ENCODE peak calls at places on chromosomes 5 and 9, in eight cellular contexts. One of them, this sample, is unnamed.

GRCh38 chr9:93024986-93025630 is 33.4 kb upstream of the SUSD3 start:
- DNase-seq in tibial artery: no peak
- DNase-seq in stimulated activated naive CD8-positive, alpha-beta T cell treated with anti-CD3 and anti-CD28 coated beads, Interleukin-15, amount 100 ng/mL, for 72 hours: no peak
- DNase-seq in HCT116: no peak
- DNase-seq in NCI-H446 treated with DMSO at 0.1 percent for 48 hours: no peak
- DNase-seq in amniotic epithelial cell: no peak
- DNase-seq in skeletal muscle cell: no peak
- DNase-seq in GM04504: no peak
- DNase-seq in this sample: no peak

GRCh38 chr9:13721481-13722235 is 442.2 kb upstream of the MPDZ start:
- DNase-seq in GM04504: no peak
- DNase-seq in tibial artery: no peak
- DNase-seq in amniotic epithelial cell: peak; percentile 61
- DNase-seq in HCT116: no peak
- DNase-seq in NCI-H446 treated with DMSO at 0.1 percent for 48 hours: no peak
- DNase-seq in skeletal muscle cell: no peak
- DNase-seq in stimulated activated naive CD8-positive, alpha-beta T cell treated with anti-CD3 and anti-CD28 coated beads, Interleukin-15, amount 100 ng/mL, for 72 hours: no peak
- DNase-seq in this sample: no peak

GRCh38 chr9:706606-707451 is 134.7 kb upstream of the DMRT1 start:
- DNase-seq in amniotic epithelial cell: peak; percentile 73
- DNase-seq in HCT116: no peak
- DNase-seq in tibial artery: peak; percentile 91
- DNase-seq in skeletal muscle cell: peak; percentile 34
- DNase-seq in NCI-H446 treated with DMSO at 0.1 percent for 48 hours: no peak
- DNase-seq in stimulated activated naive CD8-positive, alpha-beta T cell treated with anti-CD3 and anti-CD28 coated beads, Interleukin-15, amount 100 ng/mL, for 72 hours: peak; percentile 34
- DNase-seq in GM04504: peak; percentile 40
- DNase-seq in this sample: peak; percentile 25

GRCh38 chr9:122087406-122088200 is 5.5 kb downstream of the TTLL11 start:
- DNase-seq in tibial artery: peak; percentile 85
- DNase-seq in stimulated activated naive CD8-positive, alpha-beta T cell treated with anti-CD3 and anti-CD28 coated beads, Interleukin-15, amount 100 ng/mL, for 72 hours: no peak
- DNase-seq in amniotic epithelial cell: no peak
- DNase-seq in GM04504: peak; percentile 61
- DNase-seq in HCT116: no peak
- DNase-seq in skeletal muscle cell: no peak
- DNase-seq in NCI-H446 treated with DMSO at 0.1 percent for 48 hours: peak; percentile 43
- DNase-seq in this sample: no peak

GRCh38 chr9:18437315-18438200 is 36.4 kb upstream of the ADAMTSL1 start:
- DNase-seq in amniotic epithelial cell: peak; percentile 76
- DNase-seq in NCI-H446 treated with DMSO at 0.1 percent for 48 hours: no peak
- DNase-seq in HCT116: no peak
- DNase-seq in stimulated activated naive CD8-positive, alpha-beta T cell treated with anti-CD3 and anti-CD28 coated beads, Interleukin-15, amount 100 ng/mL, for 72 hours: no peak
- DNase-seq in tibial artery: no peak
- DNase-seq in GM04504: no peak
- DNase-seq in skeletal muscle cell: no peak
- DNase-seq in this sample: no peak

GRCh38 chr9:70043285-70043684 is 363 bp upstream of the MAMDC2 start:
- DNase-seq in NCI-H446 treated with DMSO at 0.1 percent for 48 hours: no peak
- DNase-seq in amniotic epithelial cell: no peak
- DNase-seq in HCT116: no peak
- DNase-seq in GM04504: no peak
- DNase-seq in stimulated activated naive CD8-positive, alpha-beta T cell treated with anti-CD3 and anti-CD28 coated beads, Interleukin-15, amount 100 ng/mL, for 72 hours: no peak
- DNase-seq in skeletal muscle cell: no peak
- DNase-seq in tibial artery: no peak
- DNase-seq in this sample: no peak

GRCh38 chr9:134344068-134344820 is 18.0 kb downstream of the RXRA start:
- DNase-seq in NCI-H446 treated with DMSO at 0.1 percent for 48 hours: no peak
- DNase-seq in tibial artery: peak; percentile 80
- DNase-seq in amniotic epithelial cell: no peak
- DNase-seq in stimulated activated naive CD8-positive, alpha-beta T cell treated with anti-CD3 and anti-CD28 coated beads, Interleukin-15, amount 100 ng/mL, for 72 hours: peak; percentile 39
- DNase-seq in GM04504: no peak
- DNase-seq in HCT116: no peak
- DNase-seq in skeletal muscle cell: no peak
- DNase-seq in this sample: no peak

GRCh38 chr5:141822134-141822533 is 56.1 kb downstream of the PCDH1 start:
- DNase-seq in NCI-H446 treated with DMSO at 0.1 percent for 48 hours: peak; percentile 81
- DNase-seq in stimulated activated naive CD8-positive, alpha-beta T cell treated with anti-CD3 and anti-CD28 coated beads, Interleukin-15, amount 100 ng/mL, for 72 hours: no peak
- DNase-seq in amniotic epithelial cell: no peak
- DNase-seq in HCT116: no peak
- DNase-seq in skeletal muscle cell: peak; percentile 44
- DNase-seq in GM04504: no peak
- DNase-seq in tibial artery: peak; percentile 78
- DNase-seq in this sample: no peak

GRCh38 chr9:18980124-18980660 is 52.8 kb downstream of the SAXO1 start:
- DNase-seq in HCT116: no peak
- DNase-seq in tibial artery: no peak
- DNase-seq in NCI-H446 treated with DMSO at 0.1 percent for 48 hours: no peak
- DNase-seq in skeletal muscle cell: no peak
- DNase-seq in GM04504: no peak
- DNase-seq in amniotic epithelial cell: no peak
- DNase-seq in stimulated activated naive CD8-positive, alpha-beta T cell treated with anti-CD3 and anti-CD28 coated beads, Interleukin-15, amount 100 ng/mL, for 72 hours: no peak
- DNase-seq in this sample: peak; percentile 8

GRCh38 chr5:123186762-123187161 is 97.7 kb downstream of the PRDM6 start:
- DNase-seq in skeletal muscle cell: no peak
- DNase-seq in amniotic epithelial cell: no peak
- DNase-seq in tibial artery: no peak
- DNase-seq in GM04504: no peak
- DNase-seq in HCT116: no peak
- DNase-seq in NCI-H446 treated with DMSO at 0.1 percent for 48 hours: no peak
- DNase-seq in stimulated activated naive CD8-positive, alpha-beta T cell treated with anti-CD3 and anti-CD28 coated beads, Interleukin-15, amount 100 ng/mL, for 72 hours: no peak
- DNase-seq in this sample: no peak

GRCh38 chr5:59800375-59800893 is 93.1 kb downstream of the PDE4D start:
- DNase-seq in HCT116: no peak
- DNase-seq in GM04504: no peak
- DNase-seq in NCI-H446 treated with DMSO at 0.1 percent for 48 hours: no peak
- DNase-seq in tibial artery: no peak
- DNase-seq in skeletal muscle cell: no peak
- DNase-seq in amniotic epithelial cell: no peak
- DNase-seq in stimulated activated naive CD8-positive, alpha-beta T cell treated with anti-CD3 and anti-CD28 coated beads, Interleukin-15, amount 100 ng/mL, for 72 hours: no peak
- DNase-seq in this sample: no peak

GRCh38 chr5:2205185-2205585 is 322.5 kb upstream of the IRX4 start:
- DNase-seq in stimulated activated naive CD8-positive, alpha-beta T cell treated with anti-CD3 and anti-CD28 coated beads, Interleukin-15, amount 100 ng/mL, for 72 hours: no peak
- DNase-seq in skeletal muscle cell: no peak
- DNase-seq in HCT116: no peak
- DNase-seq in amniotic epithelial cell: no peak
- DNase-seq in GM04504: no peak
- DNase-seq in NCI-H446 treated with DMSO at 0.1 percent for 48 hours: no peak
- DNase-seq in tibial artery: no peak
- DNase-seq in this sample: no peak

GRCh38 chr9:29750062-29750461 is 2176.8 kb upstream of the C9orf72 start:
- DNase-seq in GM04504: no peak
- DNase-seq in NCI-H446 treated with DMSO at 0.1 percent for 48 hours: no peak
- DNase-seq in stimulated activated naive CD8-positive, alpha-beta T cell treated with anti-CD3 and anti-CD28 coated beads, Interleukin-15, amount 100 ng/mL, for 72 hours: no peak
- DNase-seq in tibial artery: no peak
- DNase-seq in skeletal muscle cell: peak; percentile 23
- DNase-seq in HCT116: no peak
- DNase-seq in amniotic epithelial cell: peak; percentile 51
- DNase-seq in this sample: no peak

GRCh38 chr5:38208782-38209378 is 49.5 kb upstream of the EGFLAM start:
- DNase-seq in tibial artery: no peak
- DNase-seq in NCI-H446 treated with DMSO at 0.1 percent for 48 hours: peak; percentile 12
- DNase-seq in GM04504: peak; percentile 8
- DNase-seq in skeletal muscle cell: peak; percentile 4
- DNase-seq in HCT116: peak; percentile 47
- DNase-seq in stimulated activated naive CD8-positive, alpha-beta T cell treated with anti-CD3 and anti-CD28 coated beads, Interleukin-15, amount 100 ng/mL, for 72 hours: no peak
- DNase-seq in amniotic epithelial cell: peak; percentile 57
- DNase-seq in this sample: peak; percentile 2

GRCh38 chr5:98769006-98769255 is 4.5 kb upstream of the RGMB start:
- DNase-seq in NCI-H446 treated with DMSO at 0.1 percent for 48 hours: no peak
- DNase-seq in stimulated activated naive CD8-positive, alpha-beta T cell treated with anti-CD3 and anti-CD28 coated beads, Interleukin-15, amount 100 ng/mL, for 72 hours: peak; percentile 43
- DNase-seq in GM04504: no peak
- DNase-seq in skeletal muscle cell: no peak
- DNase-seq in amniotic epithelial cell: no peak
- DNase-seq in HCT116: no peak
- DNase-seq in tibial artery: no peak
- DNase-seq in this sample: peak; percentile 67

GRCh38 chr5:119033135-119033534 is 37.8 kb upstream of the DMXL1 start:
- DNase-seq in amniotic epithelial cell: no peak
- DNase-seq in GM04504: no peak
- DNase-seq in stimulated activated naive CD8-positive, alpha-beta T cell treated with anti-CD3 and anti-CD28 coated beads, Interleukin-15, amount 100 ng/mL, for 72 hours: no peak
- DNase-seq in NCI-H446 treated with DMSO at 0.1 percent for 48 hours: no peak
- DNase-seq in HCT116: no peak
- DNase-seq in tibial artery: no peak
- DNase-seq in skeletal muscle cell: no peak
- DNase-seq in this sample: no peak

GRCh38 chr5:66223637-66224036 is 79.5 kb downstream of the SREK1 start:
- DNase-seq in stimulated activated naive CD8-positive, alpha-beta T cell treated with anti-CD3 and anti-CD28 coated beads, Interleukin-15, amount 100 ng/mL, for 72 hours: no peak
- DNase-seq in HCT116: peak; percentile 21
- DNase-seq in NCI-H446 treated with DMSO at 0.1 percent for 48 hours: no peak
- DNase-seq in amniotic epithelial cell: no peak
- DNase-seq in skeletal muscle cell: no peak
- DNase-seq in GM04504: no peak
- DNase-seq in tibial artery: no peak
- DNase-seq in this sample: peak; percentile 28

GRCh38 chr9:113578279-113578865 is 114.8 kb downstream of the RGS3 start:
- DNase-seq in skeletal muscle cell: no peak
- DNase-seq in stimulated activated naive CD8-positive, alpha-beta T cell treated with anti-CD3 and anti-CD28 coated beads, Interleukin-15, amount 100 ng/mL, for 72 hours: no peak
- DNase-seq in GM04504: no peak
- DNase-seq in NCI-H446 treated with DMSO at 0.1 percent for 48 hours: no peak
- DNase-seq in amniotic epithelial cell: no peak
- DNase-seq in tibial artery: no peak
- DNase-seq in HCT116: no peak
- DNase-seq in this sample: no peak

GRCh38 chr5:162391848-162392247 is 324.3 kb downstream of the GABRG2 start:
- DNase-seq in amniotic epithelial cell: no peak
- DNase-seq in NCI-H446 treated with DMSO at 0.1 percent for 48 hours: peak; percentile 67
- DNase-seq in stimulated activated naive CD8-positive, alpha-beta T cell treated with anti-CD3 and anti-CD28 coated beads, Interleukin-15, amount 100 ng/mL, for 72 hours: no peak
- DNase-seq in skeletal muscle cell: no peak
- DNase-seq in tibial artery: no peak
- DNase-seq in HCT116: no peak
- DNase-seq in GM04504: no peak
- DNase-seq in this sample: no peak

GRCh38 chr9:113636165-113636564 is 172.6 kb downstream of the RGS3 start:
- DNase-seq in stimulated activated naive CD8-positive, alpha-beta T cell treated with anti-CD3 and anti-CD28 coated beads, Interleukin-15, amount 100 ng/mL, for 72 hours: no peak
- DNase-seq in skeletal muscle cell: no peak
- DNase-seq in HCT116: no peak
- DNase-seq in GM04504: no peak
- DNase-seq in tibial artery: peak; percentile 53
- DNase-seq in NCI-H446 treated with DMSO at 0.1 percent for 48 hours: no peak
- DNase-seq in amniotic epithelial cell: no peak
- DNase-seq in this sample: no peak

GRCh38 chr5:72637058-72637457 is 129.8 kb upstream of the ZNF366 start:
- DNase-seq in tibial artery: no peak
- DNase-seq in HCT116: no peak
- DNase-seq in GM04504: no peak
- DNase-seq in NCI-H446 treated with DMSO at 0.1 percent for 48 hours: no peak
- DNase-seq in amniotic epithelial cell: no peak
- DNase-seq in skeletal muscle cell: no peak
- DNase-seq in stimulated activated naive CD8-positive, alpha-beta T cell treated with anti-CD3 and anti-CD28 coated beads, Interleukin-15, amount 100 ng/mL, for 72 hours: no peak
- DNase-seq in this sample: no peak

GRCh38 chr5:21880164-21880563 is 973.0 kb downstream of the CDH12 start:
- DNase-seq in tibial artery: no peak
- DNase-seq in skeletal muscle cell: no peak
- DNase-seq in HCT116: no peak
- DNase-seq in amniotic epithelial cell: no peak
- DNase-seq in GM04504: no peak
- DNase-seq in stimulated activated naive CD8-positive, alpha-beta T cell treated with anti-CD3 and anti-CD28 coated beads, Interleukin-15, amount 100 ng/mL, for 72 hours: no peak
- DNase-seq in NCI-H446 treated with DMSO at 0.1 percent for 48 hours: no peak
- DNase-seq in this sample: no peak

GRCh38 chr9:105419981-105420597 is 27.7 kb upstream of the FSD1L start:
- DNase-seq in GM04504: no peak
- DNase-seq in HCT116: no peak
- DNase-seq in skeletal muscle cell: no peak
- DNase-seq in amniotic epithelial cell: no peak
- DNase-seq in stimulated activated naive CD8-positive, alpha-beta T cell treated with anti-CD3 and anti-CD28 coated beads, Interleukin-15, amount 100 ng/mL, for 72 hours: no peak
- DNase-seq in NCI-H446 treated with DMSO at 0.1 percent for 48 hours: no peak
- DNase-seq in tibial artery: no peak
- DNase-seq in this sample: no peak

GRCh38 chr9:21075484-21075883 is 2.3 kb downstream of the IFNB1 start:
- DNase-seq in skeletal muscle cell: no peak
- DNase-seq in amniotic epithelial cell: no peak
- DNase-seq in GM04504: no peak
- DNase-seq in HCT116: no peak
- DNase-seq in tibial artery: no peak
- DNase-seq in NCI-H446 treated with DMSO at 0.1 percent for 48 hours: no peak
- DNase-seq in stimulated activated naive CD8-positive, alpha-beta T cell treated with anti-CD3 and anti-CD28 coated beads, Interleukin-15, amount 100 ng/mL, for 72 hours: no peak
- DNase-seq in this sample: no peak

GRCh38 chr5:103333376-103333775 is 74.8 kb downstream of the MACIR start:
- DNase-seq in NCI-H446 treated with DMSO at 0.1 percent for 48 hours: no peak
- DNase-seq in amniotic epithelial cell: no peak
- DNase-seq in skeletal muscle cell: no peak
- DNase-seq in tibial artery: no peak
- DNase-seq in HCT116: no peak
- DNase-seq in GM04504: no peak
- DNase-seq in stimulated activated naive CD8-positive, alpha-beta T cell treated with anti-CD3 and anti-CD28 coated beads, Interleukin-15, amount 100 ng/mL, for 72 hours: no peak
- DNase-seq in this sample: no peak

GRCh38 chr5:4987431-4987830 is 152.7 kb upstream of the ADAMTS16 start:
- DNase-seq in tibial artery: no peak
- DNase-seq in NCI-H446 treated with DMSO at 0.1 percent for 48 hours: no peak
- DNase-seq in amniotic epithelial cell: no peak
- DNase-seq in HCT116: no peak
- DNase-seq in stimulated activated naive CD8-positive, alpha-beta T cell treated with anti-CD3 and anti-CD28 coated beads, Interleukin-15, amount 100 ng/mL, for 72 hours: no peak
- DNase-seq in skeletal muscle cell: no peak
- DNase-seq in GM04504: no peak
- DNase-seq in this sample: no peak

GRCh38 chr9:106712279-106712678 is 150.7 kb upstream of the ZNF462 start:
- DNase-seq in skeletal muscle cell: no peak
- DNase-seq in amniotic epithelial cell: no peak
- DNase-seq in GM04504: no peak
- DNase-seq in NCI-H446 treated with DMSO at 0.1 percent for 48 hours: no peak
- DNase-seq in tibial artery: no peak
- DNase-seq in stimulated activated naive CD8-positive, alpha-beta T cell treated with anti-CD3 and anti-CD28 coated beads, Interleukin-15, amount 100 ng/mL, for 72 hours: no peak
- DNase-seq in HCT116: no peak
- DNase-seq in this sample: no peak

GRCh38 chr9:134594376-134594941 is 47.1 kb upstream of the COL5A1 start:
- DNase-seq in stimulated activated naive CD8-positive, alpha-beta T cell treated with anti-CD3 and anti-CD28 coated beads, Interleukin-15, amount 100 ng/mL, for 72 hours: no peak
- DNase-seq in GM04504: no peak
- DNase-seq in NCI-H446 treated with DMSO at 0.1 percent for 48 hours: no peak
- DNase-seq in skeletal muscle cell: no peak
- DNase-seq in amniotic epithelial cell: no peak
- DNase-seq in tibial artery: peak; percentile 58
- DNase-seq in HCT116: no peak
- DNase-seq in this sample: no peak

GRCh38 chr5:643811-644271 is 31.7 kb downstream of the CEP72 start:
- DNase-seq in GM04504: no peak
- DNase-seq in amniotic epithelial cell: no peak
- DNase-seq in skeletal muscle cell: peak; percentile 13
- DNase-seq in NCI-H446 treated with DMSO at 0.1 percent for 48 hours: no peak
- DNase-seq in stimulated activated naive CD8-positive, alpha-beta T cell treated with anti-CD3 and anti-CD28 coated beads, Interleukin-15, amount 100 ng/mL, for 72 hours: no peak
- DNase-seq in HCT116: no peak
- DNase-seq in tibial artery: no peak
- DNase-seq in this sample: no peak

GRCh38 chr5:163838738-163839137 is 333.3 kb downstream of the MAT2B start:
- DNase-seq in amniotic epithelial cell: no peak
- DNase-seq in skeletal muscle cell: no peak
- DNase-seq in NCI-H446 treated with DMSO at 0.1 percent for 48 hours: no peak
- DNase-seq in HCT116: no peak
- DNase-seq in stimulated activated naive CD8-positive, alpha-beta T cell treated with anti-CD3 and anti-CD28 coated beads, Interleukin-15, amount 100 ng/mL, for 72 hours: no peak
- DNase-seq in GM04504: no peak
- DNase-seq in tibial artery: no peak
- DNase-seq in this sample: no peak

GRCh38 chr9:14908221-14909206 is 1.7 kb downstream of the FREM1 start:
- DNase-seq in NCI-H446 treated with DMSO at 0.1 percent for 48 hours: no peak
- DNase-seq in GM04504: no peak
- DNase-seq in amniotic epithelial cell: no peak
- DNase-seq in stimulated activated naive CD8-positive, alpha-beta T cell treated with anti-CD3 and anti-CD28 coated beads, Interleukin-15, amount 100 ng/mL, for 72 hours: no peak
- DNase-seq in tibial artery: no peak
- DNase-seq in HCT116: no peak
- DNase-seq in skeletal muscle cell: no peak
- DNase-seq in this sample: no peak

GRCh38 chr9:92749071-92749933 is 15.3 kb downstream of the BICD2 start:
- DNase-seq in stimulated activated naive CD8-positive, alpha-beta T cell treated with anti-CD3 and anti-CD28 coated beads, Interleukin-15, amount 100 ng/mL, for 72 hours: no peak
- DNase-seq in NCI-H446 treated with DMSO at 0.1 percent for 48 hours: peak; percentile 56
- DNase-seq in tibial artery: no peak
- DNase-seq in skeletal muscle cell: no peak
- DNase-seq in amniotic epithelial cell: no peak
- DNase-seq in GM04504: no peak
- DNase-seq in HCT116: no peak
- DNase-seq in this sample: peak; percentile 69